ENCODE peak calls at places on chromosomes 7 and 10, in ten cellular contexts. M is adrenal gland, D is kidney, V is ascending aorta, K is transverse colon, T is lower lobe of right lung, G is AG04450, R is uterus, O is heart left ventricle, N is breast epithelium. B is an unnamed sample.
A peak's percentile ranks its signal among the peaks of the same experiment; 100 is the strongest.

GRCh38 chr10:98881789-98882188 is 353.9 kb downstream of the HPSE2 start:
- DNase-seq in M (no peak), D (no peak), V (no peak), K (no peak), T (no peak), G (no peak), R (no peak), O (no peak), N (no peak), B (no peak)

GRCh38 chr10:79221110-79222051 is 125.9 kb upstream of the PPIF start:
- DNase-seq in M (peak; percentile 92), D (peak; percentile 87), V (no peak), K (peak; percentile 44), T (peak; percentile 52), G (peak; percentile 83), R (peak; percentile 95), O (peak; percentile 95), N (no peak), B (no peak)

GRCh38 chr10:100509241-100509640 is 10.4 kb downstream of the SEC31B start:
- DNase-seq in M (no peak), D (no peak), V (no peak), K (no peak), T (no peak), G (no peak), R (no peak), O (no peak), N (no peak), B (no peak)

GRCh38 chr7:33805630-33806233 is 99.6 kb upstream of the BMPER start:
- DNase-seq in M (no peak), D (no peak), V (no peak), K (no peak), T (no peak), G (no peak), R (peak; percentile 31), O (peak; percentile 27), N (no peak), B (no peak)

GRCh38 chr7:99622596-99622995 is 5.8 kb downstream of the ZSCAN25 start:
- DNase-seq in M (peak; percentile 29), D (no peak), V (no peak), K (no peak), T (no peak), G (no peak), R (no peak), O (no peak), N (no peak), B (no peak)

GRCh38 chr10:89785095-89785494 is 83.7 kb downstream of the KIF20B start:
- DNase-seq in M (no peak), D (no peak), V (no peak), K (no peak), T (no peak), G (no peak), R (no peak), O (no peak), N (no peak), B (no peak)

GRCh38 chr10:44993922-44994751 is 6.6 kb upstream of the ZNF22 start:
- DNase-seq in M (no peak), D (no peak), V (no peak), K (no peak), T (no peak), G (peak; percentile 62), R (no peak), O (peak; percentile 22), N (no peak), B (no peak)

GRCh38 chr10:97356318-97356914 is 21.9 kb upstream of the FRAT2 start:
- DNase-seq in M (no peak), D (no peak), V (no peak), K (no peak), T (no peak), G (no peak), R (no peak), O (no peak), N (no peak), B (no peak)

GRCh38 chr10:131274133-131274880 is 37.2 kb downstream of the TCERG1L start:
- DNase-seq in M (no peak), D (no peak), V (no peak), K (no peak), T (no peak), G (no peak), R (no peak), O (no peak), N (no peak), B (no peak)

GRCh38 chr10:131271966-131272365 is 39.6 kb downstream of the TCERG1L start:
- DNase-seq in M (no peak), D (no peak), V (no peak), K (no peak), T (no peak), G (no peak), R (no peak), O (no peak), N (no peak), B (no peak)

GRCh38 chr10:131273476-131273875 is 38.0 kb downstream of the TCERG1L start:
- DNase-seq in M (no peak), D (no peak), V (no peak), K (no peak), T (no peak), G (no peak), R (no peak), O (no peak), N (no peak), B (no peak)

GRCh38 chr10:131271195-131271880 is 40.2 kb downstream of the TCERG1L start:
- DNase-seq in M (peak; percentile 35), D (no peak), V (no peak), K (no peak), T (no peak), G (no peak), R (no peak), O (no peak), N (no peak), B (no peak)

DNA sequence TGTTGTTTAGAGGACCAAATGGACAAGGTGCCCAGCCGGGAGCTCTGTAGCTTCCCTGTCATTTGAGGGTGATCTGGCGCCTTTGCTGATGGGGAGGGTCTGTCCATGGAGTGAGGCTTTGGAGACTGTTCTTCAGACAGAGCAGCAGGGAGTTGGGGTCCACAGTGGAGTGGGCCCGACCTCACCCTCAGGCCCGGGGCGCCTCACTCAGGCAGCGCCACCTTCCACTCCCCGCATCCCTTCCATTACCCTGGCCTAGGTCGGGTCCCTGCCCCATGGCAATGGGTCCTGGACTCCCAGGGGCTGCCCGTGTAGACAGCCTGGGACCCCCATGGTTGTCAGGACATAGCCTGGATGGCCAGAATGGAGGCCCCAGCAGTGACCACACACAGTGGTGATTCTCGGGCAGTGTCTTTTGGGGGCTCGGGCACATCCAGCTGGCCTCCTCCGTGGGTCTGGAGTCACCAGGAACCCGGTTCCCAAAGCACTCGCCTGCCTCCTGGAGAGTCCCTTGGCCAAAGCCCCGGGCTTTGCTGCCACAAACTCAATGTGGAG is 38.5 kb downstream of the TCERG1L start:
- DNase-seq in M (no peak), D (no peak), V (no peak), K (no peak), T (no peak), G (no peak), R (no peak), O (no peak), N (no peak), B (no peak)
- H3K9me3 ChIP-seq in M (no peaks in the 10 kb centered on the region), D (no peaks in the 10 kb centered on the region), V (no peaks in the 10 kb centered on the region), K (no peaks in the 10 kb centered on the region), T (no peaks in the 10 kb centered on the region), G (peaks cover 85% of the 10 kb centered on the region), R (no peaks in the 10 kb centered on the region), O (no peaks in the 10 kb centered on the region), N (no peaks in the 10 kb centered on the region), B (no peaks in the 10 kb centered on the region)

GRCh38 chr7:22348379-22348778 is 8.6 kb downstream of the RAPGEF5 start:
- DNase-seq in M (no peak), D (no peak), V (no peak), K (no peak), T (no peak), G (no peak), R (no peak), O (no peak), N (no peak), B (no peak)

GRCh38 chr7:22351329-22351692 is 5.6 kb downstream of the RAPGEF5 start:
- DNase-seq in M (no peak), D (no peak), V (no peak), K (no peak), T (no peak), G (no peak), R (no peak), O (no peak), N (no peak), B (no peak)

GRCh38 chr7:22352812-22353340 is 4.1 kb downstream of the RAPGEF5 start:
- DNase-seq in M (no peak), D (no peak), V (no peak), K (no peak), T (no peak), G (no peak), R (no peak), O (no peak), N (no peak), B (no peak)

GRCh38 chr7:22351878-22352277 is 5.1 kb downstream of the RAPGEF5 start:
- DNase-seq in M (no peak), D (no peak), V (no peak), K (no peak), T (no peak), G (no peak), R (no peak), O (no peak), N (no peak), B (no peak)

DNA sequence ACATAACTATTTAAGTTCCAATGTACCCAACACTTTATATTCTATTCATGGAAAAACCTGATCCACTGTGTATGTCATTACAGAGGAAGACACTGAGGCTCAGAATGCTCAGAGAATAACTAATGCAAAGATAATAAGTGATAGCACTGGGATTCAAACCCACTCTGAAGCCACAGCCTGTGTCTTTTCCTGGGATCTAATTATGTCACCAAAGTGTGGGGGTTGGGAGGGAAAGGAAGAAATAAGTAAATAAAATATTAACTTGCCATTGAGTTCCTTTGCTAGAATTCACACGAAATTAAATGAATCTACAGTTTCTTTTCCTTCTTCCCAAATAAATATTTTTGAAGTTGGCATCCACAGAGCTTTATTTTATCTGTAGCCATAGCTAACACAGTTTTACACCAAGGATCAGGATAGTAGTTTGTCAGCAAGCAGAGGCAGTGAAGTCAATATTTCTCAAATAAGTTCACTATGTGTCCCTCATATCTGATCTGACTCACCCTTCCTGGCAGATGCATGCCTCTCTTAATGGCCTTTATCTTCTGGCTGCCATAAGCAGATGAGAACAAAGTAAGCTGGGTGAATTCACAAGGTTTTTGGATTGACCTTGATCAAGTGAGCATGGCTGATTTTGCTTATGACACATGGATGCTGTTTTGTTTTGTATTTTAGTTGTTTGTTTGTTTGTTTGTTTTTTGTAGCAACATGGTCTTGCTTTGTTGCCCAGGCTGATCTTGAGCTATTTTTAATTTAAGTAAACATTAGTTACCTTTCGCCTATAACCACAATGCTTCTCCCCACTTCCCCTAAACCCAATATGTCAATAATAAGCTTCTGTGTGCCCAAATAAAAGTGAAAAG is 6.3 kb downstream of the RAPGEF5 start:
- DNase-seq in M (peak; percentile 81), D (no peak), V (no peak), K (no peak), T (no peak), G (no peak), R (no peak), O (no peak), N (no peak), B (no peak)
- H3K9me3 ChIP-seq in M (no peaks in the 10 kb centered on the region), D (no peaks in the 10 kb centered on the region), V (no peaks in the 10 kb centered on the region), K (no peaks in the 10 kb centered on the region), T (peaks cover 6% of the 10 kb centered on the region), G (no peaks in the 10 kb centered on the region), R (no peaks in the 10 kb centered on the region), O (no peaks in the 10 kb centered on the region), N (no peaks in the 10 kb centered on the region), B (no peaks in the 10 kb centered on the region)

GRCh38 chr10:21919117-21919516 is 84.4 kb downstream of the DNAJC1 start:
- DNase-seq in M (no peak), D (no peak), V (no peak), K (no peak), T (no peak), G (no peak), R (no peak), O (no peak), N (no peak), B (no peak)

GRCh38 chr10:21924511-21924910 is 79.0 kb downstream of the DNAJC1 start:
- DNase-seq in M (no peak), D (no peak), V (no peak), K (no peak), T (no peak), G (no peak), R (no peak), O (no peak), N (no peak), B (no peak)

GRCh38 chr10:21919906-21920305 is 83.6 kb downstream of the DNAJC1 start:
- DNase-seq in M (no peak), D (no peak), V (no peak), K (no peak), T (no peak), G (no peak), R (no peak), O (no peak), N (no peak), B (no peak)

GRCh38 chr10:21925851-21926250 is 77.7 kb downstream of the DNAJC1 start:
- DNase-seq in M (no peak), D (no peak), V (no peak), K (no peak), T (no peak), G (no peak), R (no peak), O (no peak), N (no peak), B (no peak)

GRCh38 chr10:21920633-21921032 is 82.9 kb downstream of the DNAJC1 start:
- DNase-seq in M (no peak), D (no peak), V (no peak), K (no peak), T (no peak), G (no peak), R (no peak), O (no peak), N (no peak), B (no peak)
- H3K9me3 ChIP-seq in M (no peaks in the 10 kb centered on the region), D (no peaks in the 10 kb centered on the region), V (no peaks in the 10 kb centered on the region), K (no peaks in the 10 kb centered on the region), T (no peaks in the 10 kb centered on the region), G (no peaks in the 10 kb centered on the region), R (no peaks in the 10 kb centered on the region), O (no peaks in the 10 kb centered on the region), N (no peaks in the 10 kb centered on the region), B (no peaks in the 10 kb centered on the region)

GRCh38 chr7:56256108-56256507 is 139.9 kb upstream of the NUPR2 start:
- DNase-seq in M (no peak), D (no peak), V (peak; percentile 16), K (no peak), T (no peak), G (no peak), R (no peak), O (no peak), N (no peak), B (no peak)
- H3K9me3 ChIP-seq in M (no peaks in the 10 kb centered on the region), D (no peaks in the 10 kb centered on the region), V (no peaks in the 10 kb centered on the region), K (no peaks in the 10 kb centered on the region), T (no peaks in the 10 kb centered on the region), G (peaks cover 39% of the 10 kb centered on the region), R (no peaks in the 10 kb centered on the region), O (no peaks in the 10 kb centered on the region), N (peaks cover 12% of the 10 kb centered on the region), B (no peaks in the 10 kb centered on the region)